ENCODE peak calls at places on chromosomes 7 and 10, in nine cellular contexts. P, B, X, K, Z, I, T, C and A are unnamed samples. For H3K36me3 and H3K27me3, the result is how much of the 10 kb centered on the place peaks cover.

GRCh38 chr7:120554960-120555571 is 282.1 kb downstream of the KCND2 start:
- DNase-seq in T (no peak), I (peak), X (no peak), Z (peak), B (no peak), C (peak), P (no peak), K (no peak), A (no peak)

GRCh38 chr7:144827581-144828139 is 8.2 kb downstream of the TPK1 start:
- DNase-seq in X (no peak), B (no peak), I (no peak), P (no peak), Z (no peak), K (no peak), T (no peak), C (peak), A (no peak)

GRCh38 chr10:114753126-114753525 is 68.5 kb upstream of the FHIP2A start:
- DNase-seq in K (no peak), B (no peak), X (no peak), I (no peak), T (no peak), Z (no peak), P (no peak), C (peak), A (no peak)

GRCh38 chr10:99984201-99984600 is 25.5 kb downstream of the DNMBP start:
- DNase-seq in Z (no peak), P (no peak), K (no peak), C (peak), T (no peak), X (no peak), B (no peak), I (no peak), A (no peak)

GRCh38 chr7:148545172-148545571 is 45.4 kb upstream of the C7orf33 start:
- DNase-seq in Z (no peak), C (no peak), I (no peak), X (no peak), B (no peak), K (no peak), T (no peak), P (no peak), A (no peak)

GRCh38 chr7:156156734-156157408 is 344.6 kb upstream of the SHH start:
- DNase-seq in Z (peak), K (peak), C (no peak), B (no peak), P (no peak), X (no peak), T (no peak), I (peak), A (no peak)

GRCh38 chr7:26346611-26347200 is 55.0 kb downstream of the SNX10 start:
- DNase-seq in K (no peak), I (no peak), X (no peak), B (no peak), Z (peak), T (no peak), C (peak), P (no peak), A (no peak)

GRCh38 chr10:129652521-129653201 is 185.6 kb downstream of the MGMT start:
- DNase-seq in Z (peak), T (no peak), K (no peak), B (no peak), X (no peak), C (no peak), I (no peak), P (no peak), A (no peak)

GRCh38 chr7:46247622-46248181 is 326.6 kb upstream of the IGFBP3 start:
- DNase-seq in I (no peak), T (no peak), K (no peak), B (no peak), X (no peak), C (no peak), Z (no peak), P (no peak), A (no peak)

GRCh38 chr7:152522551-152522950 is 86.7 kb upstream of the KMT2C start:
- DNase-seq in C (no peak), X (no peak), B (no peak), K (no peak), P (no peak), T (no peak), Z (no peak), I (no peak), A (no peak)

GRCh38 chr7:46157414-46157813 is 236.3 kb upstream of the IGFBP3 start:
- DNase-seq in Z (no peak), X (no peak), P (no peak), I (no peak), K (no peak), C (no peak), B (no peak), T (no peak), A (no peak)

GRCh38 chr10:26755443-26755903 is 58.0 kb downstream of the PDSS1 start:
- DNase-seq in P (no peak), K (no peak), I (no peak), C (peak), X (no peak), T (no peak), Z (no peak), B (no peak), A (no peak)

GRCh38 chr10:11832042-11832441 is 8.9 kb downstream of the PROSER2 start:
- DNase-seq in B (no peak), Z (no peak), P (no peak), T (no peak), C (no peak), X (no peak), I (no peak), K (no peak), A (no peak)

GRCh38 chr10:18476283-18476682 is 175.1 kb downstream of the NSUN6 start:
- DNase-seq in K (no peak), B (no peak), X (no peak), C (no peak), P (no peak), Z (no peak), I (no peak), T (no peak), A (no peak)

GRCh38 chr7:44769381-44770209 is 20.9 kb downstream of the ZMIZ2 start:
- DNase-seq in B (peak), I (no peak), T (no peak), C (peak), P (peak), K (no peak), Z (peak), X (no peak), A (no peak)

GRCh38 chr10:91284486-91285090 is 64.1 kb downstream of the PCGF5 start:
- DNase-seq in P (no peak), B (no peak), Z (no peak), C (peak), X (no peak), K (no peak), T (no peak), I (no peak), A (no peak)

GRCh38 chr7:768881-769504 is 41.9 kb upstream of the PRKAR1B start:
- DNase-seq in I (peak), B (peak), Z (no peak), C (no peak), P (no peak), X (no peak), T (peak), K (peak), A (no peak)
- H3K36me3 ChIP-seq in I (half or more), B (under half), Z (under half), C (half or more), P (under half), X (under half), T (under half), K (half or more), A (under half)

GRCh38 chr7:154927624-154928125 is 75.2 kb downstream of the PAXIP1 start:
- DNase-seq in B (no peak), X (peak), C (peak), T (peak), P (peak), I (peak), Z (peak), K (peak), A (no peak)
- H3K27ac ChIP-seq in B (peak), X (peak), C (peak), T (peak), P (peak), I (peak), Z (no peak), K (peak), A (peak)

GRCh38 chr7:73645643-73646182 is 21.4 kb upstream of the MLXIPL start:
- DNase-seq in T (no peak), B (no peak), I (no peak), P (no peak), Z (no peak), X (no peak), C (no peak), K (no peak), A (no peak)

GRCh38 chr7:73650524-73650923 is 17.1 kb upstream of the VPS37D start:
- DNase-seq in I (no peak), K (no peak), P (no peak), Z (no peak), T (no peak), X (no peak), B (no peak), C (no peak), A (no peak)

GRCh38 chr7:73647725-73648592 is 19.7 kb upstream of the VPS37D start:
- DNase-seq in I (peak), P (peak), C (no peak), T (no peak), B (no peak), X (no peak), K (peak), Z (no peak), A (no peak)

GRCh38 chr7:73646785-73647724 is 20.6 kb upstream of the VPS37D start:
- DNase-seq in I (no peak), X (no peak), B (no peak), C (no peak), Z (no peak), P (no peak), K (no peak), T (no peak), A (no peak)

GRCh38 chr7:73648593-73649332 is 18.9 kb upstream of the VPS37D start:
- DNase-seq in P (no peak), T (no peak), B (no peak), Z (no peak), K (no peak), I (no peak), C (no peak), X (no peak), A (no peak)
- H3K27me3 ChIP-seq in P (under half), T (half or more), B (under half), Z (under half), K (under half), I (half or more), C (half or more), X (under half), A (under half)

GRCh38 chr7:2173184-2173827 is 59.4 kb downstream of the MAD1L1 start:
- DNase-seq in B (no peak), K (no peak), C (no peak), X (no peak), Z (no peak), P (no peak), T (no peak), I (no peak), A (no peak)
- H3K36me3 ChIP-seq in B (under half), K (under half), C (under half), X (under half), Z (under half), P (under half), T (under half), I (under half), A (under half)